ENCODE peak calls at places on chromosomes 4 and X, in nine cellular contexts. Z, P, O, Q, V, J, H, R and G are unnamed samples.

GRCh38 chr4:168605411-168605810 is 108.6 kb downstream of the PALLD start:
- DNase-seq in J (no peak), Z (peak; percentile 40), O (no peak), H (peak; percentile 87), P (no peak), V (peak; percentile 71), R (peak; percentile 53), Q (no peak), G (no peak)

GRCh38 chrX:69307736-69308135 is 142.5 kb upstream of the PJA1 start:
- DNase-seq in H (no peak), J (no peak), V (no peak), Q (no peak), O (no peak), Z (no peak), R (no peak), P (no peak), G (no peak)

GRCh38 chr4:186726440-186727148 is 2.9 kb upstream of the FAT1 start:
- DNase-seq in H (peak; percentile 86), Z (peak; percentile 68), P (no peak), R (peak; percentile 86), Q (peak; percentile 7), O (no peak), V (peak; percentile 92), J (peak; percentile 72), G (no peak)

GRCh38 chr4:38230121-38230728 is 270.0 kb downstream of the PTTG2 start:
- DNase-seq in J (no peak), V (no peak), Z (no peak), R (no peak), H (no peak), P (no peak), Q (no peak), O (peak; percentile 55), G (no peak)

GRCh38 chr4:7217039-7217438 is 24.7 kb downstream of the SORCS2 start:
- DNase-seq in R (no peak), Z (no peak), H (no peak), P (no peak), O (no peak), Q (no peak), V (no peak), J (no peak), G (no peak)

GRCh38 chrX:45598841-45599240 is 398.2 kb upstream of the DIPK2B start:
- DNase-seq in H (peak; percentile 90), P (no peak), Q (no peak), V (peak; percentile 75), J (no peak), R (no peak), O (no peak), Z (no peak), G (no peak)

GRCh38 chr4:48121180-48121579 is 12.9 kb downstream of the TXK start:
- DNase-seq in P (no peak), Q (no peak), J (no peak), R (no peak), O (no peak), H (no peak), Z (no peak), V (no peak), G (no peak)

GRCh38 chrX:123263246-123263757 is 79.2 kb downstream of the GRIA3 start:
- DNase-seq in H (no peak), Z (no peak), Q (no peak), O (peak; percentile 34), R (no peak), P (no peak), V (no peak), J (no peak), G (no peak)

GRCh38 chr4:54585321-54586000 is 72.3 kb upstream of the KIT start:
- DNase-seq in Z (no peak), J (no peak), V (peak; percentile 30), Q (no peak), P (no peak), O (no peak), R (peak; percentile 54), H (peak; percentile 1), G (no peak)

GRCh38 chr4:69321153-69321729 is 41.0 kb downstream of the UGT2B28 start:
- DNase-seq in J (no peak), P (no peak), O (no peak), R (no peak), Q (peak; percentile 75), H (no peak), V (no peak), Z (no peak), G (peak; percentile 80)

GRCh38 chr4:123144626-123145025 is 222.2 kb upstream of the NUDT6 start:
- DNase-seq in J (no peak), V (no peak), Q (no peak), H (no peak), O (no peak), Z (no peak), P (no peak), R (no peak), G (no peak)

GRCh38 chr4:155564086-155564485 is 102.6 kb upstream of the GUCY1A1 start:
- DNase-seq in Z (no peak), V (no peak), J (no peak), H (no peak), O (no peak), R (no peak), Q (no peak), P (no peak), G (no peak)

GRCh38 chrX:48683411-48683982 is at the start of gene WAS:
- DNase-seq in H (no peak), P (peak; percentile 24), J (no peak), V (no peak), Z (no peak), R (no peak), Q (no peak), O (no peak), G (no peak)

GRCh38 chr4:56106180-56106579 is 157.4 kb downstream of the CEP135 start:
- DNase-seq in J (no peak), V (peak; percentile 36), H (no peak), P (no peak), O (no peak), R (no peak), Z (no peak), Q (no peak), G (no peak)